ENCODE peak calls at places on chromosomes 1 and 21, in six cellular contexts. S, I, K, F, H and V are unnamed samples.

GRCh38 chr1:11784993-11785769 is 20.6 kb downstream of the MTHFR start:
- DNase-seq in S (peak), I (peak), K (peak), F (peak), H (peak), V (peak)

GRCh38 chr1:230327892-230328284 is 98.2 kb downstream of the PGBD5 start:
- DNase-seq in S (no peak), I (no peak), K (no peak), F (no peak), H (no peak), V (no peak)

GRCh38 chr1:4062560-4062959 is 162.5 kb upstream of the C1orf174 start:
- DNase-seq in S (no peak), I (no peak), K (no peak), F (no peak), H (no peak), V (no peak)

GRCh38 chr1:239677362-239677761 is 291.0 kb downstream of the CHRM3 start:
- DNase-seq in S (no peak), I (no peak), K (no peak), F (no peak), H (no peak), V (no peak)

GRCh38 chr1:227885135-227885647 is 62.5 kb downstream of the WNT9A start:
- DNase-seq in S (peak), I (peak), K (no peak), F (no peak), H (peak), V (no peak)

GRCh38 chr1:206495493-206496046 is 11.8 kb upstream of the RASSF5 start:
- DNase-seq in S (no peak), I (no peak), K (no peak), F (no peak), H (no peak), V (no peak)

GRCh38 chr1:214966366-214966765 is 116.2 kb upstream of the KCNK2 start:
- DNase-seq in S (no peak), I (no peak), K (no peak), F (no peak), H (no peak), V (no peak)

GRCh38 chr1:236172041-236172579 is 29.8 kb downstream of the GPR137B start:
- DNase-seq in S (no peak), I (no peak), K (no peak), F (no peak), H (no peak), V (no peak)

GRCh38 chr1:246397046-246397445 is 110.0 kb downstream of the SMYD3 start:
- DNase-seq in S (no peak), I (no peak), K (no peak), F (no peak), H (no peak), V (no peak)

GRCh38 chr1:192601145-192602048 is 25.8 kb downstream of the RGS1 start:
- DNase-seq in S (no peak), I (no peak), K (no peak), F (no peak), H (no peak), V (no peak)

GRCh38 chr21:36874665-36875064 is 91.8 kb downstream of the HLCS start:
- DNase-seq in S (no peak), I (no peak), K (no peak), F (no peak), H (no peak), V (no peak)

GRCh38 chr1:24830680-24831272 is 85.5 kb downstream of the CLIC4 start:
- DNase-seq in S (no peak), I (no peak), K (no peak), F (no peak), H (no peak), V (no peak)

GRCh38 chr1:234550341-234551031 is 59.5 kb downstream of the IRF2BP2 start:
- DNase-seq in S (no peak), I (no peak), K (no peak), F (no peak), H (no peak), V (no peak)

GRCh38 chr1:63621698-63622097 is 28.5 kb downstream of the PGM1 start:
- DNase-seq in S (no peak), I (peak), K (no peak), F (no peak), H (no peak), V (no peak)

GRCh38 chr1:78045850-78046778 is at the start of gene GIPC2:
- DNase-seq in S (peak), I (peak), K (peak), F (peak), H (peak), V (peak)

GRCh38 chr1:56064705-56065104 is 514.7 kb downstream of the PLPP3 start:
- DNase-seq in S (no peak), I (no peak), K (no peak), F (no peak), H (no peak), V (no peak)

GRCh38 chr1:117759535-117759934 is 153.7 kb downstream of the TENT5C start:
- DNase-seq in S (no peak), I (no peak), K (no peak), F (no peak), H (no peak), V (no peak)

GRCh38 chr1:23460519-23460918 is 23.5 kb downstream of the ASAP3 start:
- DNase-seq in S (no peak), I (no peak), K (no peak), F (no peak), H (no peak), V (no peak)

GRCh38 chr1:165143437-165144065 is 213.0 kb downstream of the LMX1A start:
- DNase-seq in S (no peak), I (no peak), K (peak), F (no peak), H (no peak), V (peak)

DNA sequence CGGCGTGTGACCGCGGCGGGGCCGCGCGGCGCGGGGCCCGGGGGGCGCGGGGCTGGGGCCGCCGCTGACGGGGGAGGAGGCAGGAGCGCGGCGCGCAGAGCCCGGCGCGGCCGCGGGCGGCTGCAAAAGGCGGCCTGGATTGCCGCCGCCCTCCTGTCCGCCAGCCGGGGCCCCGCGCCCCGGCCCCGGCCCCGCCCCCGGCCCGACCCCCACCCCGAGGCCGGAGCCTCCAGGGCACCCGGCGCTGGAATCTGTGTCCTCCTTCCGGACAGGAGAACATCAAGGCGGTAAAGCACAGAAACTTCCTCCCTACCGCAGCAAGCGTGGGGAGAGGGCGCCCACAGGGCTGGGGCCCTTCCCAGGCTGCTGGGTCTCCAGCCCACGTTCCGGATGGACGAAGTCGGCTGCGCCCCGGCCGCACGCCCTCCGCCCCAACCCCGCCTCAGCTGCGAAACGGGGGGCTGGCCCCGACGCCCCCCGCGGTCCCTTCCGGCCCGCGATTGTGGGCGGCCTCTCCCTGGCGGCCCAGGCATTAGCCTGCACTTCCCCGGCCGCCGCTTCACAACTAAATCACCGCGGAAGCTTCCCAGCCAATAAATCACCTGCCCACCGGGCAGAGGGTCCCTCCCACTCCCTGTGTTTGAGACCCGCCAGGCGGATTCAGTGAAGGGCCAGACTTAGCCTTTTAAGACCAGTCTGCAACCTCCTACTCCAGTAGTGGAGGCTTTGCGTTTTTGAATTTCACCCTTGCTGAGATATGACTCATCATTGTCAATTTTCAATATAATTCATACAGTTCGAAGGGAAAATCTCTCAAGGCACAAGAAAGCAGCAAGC is 106.0 kb downstream of the SLC45A1 start:
- DNase-seq in S (peak), I (peak), K (peak), F (peak), H (peak), V (peak)
- TF ChIP-seq POLR2A in S (no peak), I (peak), K (no peak), F (peak), H (no peak), V (peak)

DNA sequence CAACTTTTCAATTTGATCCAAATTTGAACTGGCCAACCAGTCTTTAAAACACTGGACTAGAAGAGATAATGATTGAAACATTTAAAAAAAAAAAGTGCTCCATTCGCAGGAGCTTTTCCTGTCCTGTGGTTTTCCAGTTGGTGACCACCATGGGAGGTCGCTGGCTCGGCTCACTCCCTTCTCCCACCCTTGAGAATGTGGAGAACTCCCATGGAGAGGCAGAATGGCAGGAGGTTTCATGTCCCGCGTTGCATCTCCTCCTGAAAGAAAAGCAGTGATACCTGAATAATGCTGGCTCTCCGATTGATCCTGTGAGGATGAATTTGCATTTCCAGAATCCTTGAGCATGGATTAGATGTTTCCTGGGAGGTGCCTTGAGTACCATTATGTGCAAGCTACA is 16.5 kb upstream of the MPZL1 start:
- DNase-seq in S (no peak), I (no peak), K (no peak), F (no peak), H (no peak), V (no peak)
- TF ChIP-seq POLR2A in S (no peak), I (no peak), K (no peak), F (no peak), H (no peak), V (no peak)

DNA sequence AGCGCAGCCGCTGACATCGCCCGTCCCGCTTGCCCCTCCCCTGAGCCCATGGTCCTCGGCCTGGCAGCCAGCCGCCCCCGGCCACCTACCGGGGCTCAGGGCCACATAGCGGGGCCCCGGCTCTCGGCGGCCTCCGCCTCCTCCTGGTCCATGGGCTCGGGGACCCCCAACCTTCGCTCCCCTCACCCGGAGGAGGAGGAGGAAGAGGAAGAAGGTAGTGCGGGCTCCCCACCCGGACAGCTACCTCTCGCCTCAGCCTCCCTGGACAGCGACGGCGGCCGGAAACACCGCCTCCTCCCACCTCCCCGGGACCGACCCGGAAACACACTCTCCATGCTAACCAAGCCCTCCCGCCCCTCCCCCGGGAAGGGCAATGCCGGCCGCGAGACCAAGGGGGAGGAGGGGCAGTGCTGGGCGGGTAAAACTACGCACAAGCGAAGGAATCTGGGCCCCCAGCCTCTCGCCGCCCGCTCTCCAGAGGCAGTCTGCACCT is at the start of gene KIAA0319L:
- DNase-seq in S (peak), I (peak), K (peak), F (peak), H (peak), V (peak)
- TF ChIP-seq POLR2A in S (no peak), I (peak), K (peak), F (peak), H (no peak), V (peak)

DNA sequence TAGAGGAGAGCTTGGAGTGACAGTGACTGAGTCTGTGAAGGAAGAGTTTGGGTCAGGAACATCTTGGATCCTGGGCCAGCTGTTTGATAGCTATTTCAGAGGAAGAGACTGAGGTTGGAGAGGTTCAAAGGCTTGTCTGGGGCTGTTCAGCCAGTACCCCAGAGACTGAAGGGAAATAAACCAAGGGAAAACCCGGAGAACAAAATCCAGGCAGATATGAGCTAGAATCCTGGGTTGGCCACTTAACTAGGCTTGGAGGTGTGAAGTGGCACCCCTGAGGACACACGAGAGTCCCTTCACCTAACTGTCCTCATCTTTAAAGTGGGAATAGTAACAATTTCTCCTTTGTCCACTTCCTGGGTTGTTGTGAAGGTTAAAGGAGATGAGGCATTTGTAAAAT is 23.1 kb upstream of the EPB41 start:
- DNase-seq in S (no peak), I (no peak), K (no peak), F (no peak), H (no peak), V (no peak)
- TF ChIP-seq POLR2A in S (no peak), I (no peak), K (no peak), F (no peak), H (no peak), V (no peak)

GRCh38 chr1:26224606-26225005 is 9.4 kb upstream of the CEP85 start:
- DNase-seq in S (no peak), I (no peak), K (no peak), F (no peak), H (no peak), V (no peak)

GRCh38 chr1:26221094-26221493 is 12.9 kb upstream of the CEP85 start:
- DNase-seq in S (no peak), I (no peak), K (no peak), F (no peak), H (no peak), V (no peak)

GRCh38 chr1:26220199-26220912 is 13.6 kb upstream of the CEP85 start:
- DNase-seq in S (no peak), I (no peak), K (no peak), F (no peak), H (no peak), V (no peak)

GRCh38 chr1:26225033-26225831 is 8.8 kb upstream of the CEP85 start:
- DNase-seq in S (no peak), I (peak), K (peak), F (peak), H (no peak), V (peak)
- TF ChIP-seq POLR2A in S (no peak), I (no peak), K (no peak), F (no peak), H (no peak), V (no peak)

GRCh38 chr1:156692409-156692957 is 12.9 kb downstream of the CRABP2 start:
- DNase-seq in S (no peak), I (peak), K (no peak), F (no peak), H (no peak), V (no peak)

GRCh38 chr1:156691665-156692408 is 13.5 kb downstream of the CRABP2 start:
- DNase-seq in S (no peak), I (peak), K (no peak), F (no peak), H (no peak), V (no peak)

GRCh38 chr1:156694563-156694962 is 10.8 kb downstream of the CRABP2 start:
- DNase-seq in S (no peak), I (no peak), K (no peak), F (no peak), H (no peak), V (no peak)

GRCh38 chr1:156692958-156693857 is 12.2 kb downstream of the CRABP2 start:
- DNase-seq in S (no peak), I (peak), K (peak), F (no peak), H (no peak), V (peak)

DNA sequence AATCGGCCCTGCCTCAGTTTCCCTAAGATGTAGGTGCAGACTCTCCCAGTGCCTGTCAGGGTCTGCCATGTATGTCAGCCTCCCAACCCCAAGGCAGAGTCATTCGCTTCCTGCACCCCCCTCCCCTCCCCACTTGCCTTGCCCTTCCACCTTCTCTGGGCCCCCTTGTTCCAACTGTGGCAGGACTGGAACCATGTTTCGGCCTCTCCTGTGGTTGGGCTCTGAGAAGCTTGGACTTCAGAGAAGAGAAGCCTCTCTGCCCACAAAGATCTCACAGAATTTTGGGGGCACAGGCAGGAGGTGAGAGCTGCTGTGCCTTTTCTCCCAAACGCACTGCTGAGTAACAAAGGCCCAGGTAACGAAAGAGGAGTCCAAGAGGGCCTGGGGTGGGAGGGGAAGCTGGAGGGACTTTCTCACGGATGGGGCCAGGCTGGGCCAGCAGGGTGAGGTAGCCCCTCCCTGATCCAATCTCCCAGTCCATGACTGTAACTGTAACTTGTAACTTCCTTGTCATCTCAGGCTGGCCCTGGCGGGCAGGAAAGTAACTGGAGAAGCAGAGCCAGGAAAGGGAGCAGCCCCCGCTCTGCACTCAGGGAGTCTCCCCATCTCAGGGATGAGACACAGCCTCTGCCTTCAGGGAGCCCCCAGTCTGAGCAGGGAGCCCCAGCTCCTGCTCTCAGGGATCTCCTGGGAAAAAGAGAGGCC is 11.4 kb downstream of the CRABP2 start:
- DNase-seq in S (no peak), I (peak), K (no peak), F (no peak), H (no peak), V (peak)
- TF ChIP-seq POLR2A in S (no peak), I (no peak), K (no peak), F (no peak), H (no peak), V (no peak)

GRCh38 chr1:10430216-10431064 is at the start of gene CENPS:
- DNase-seq in S (peak), I (peak), K (peak), F (peak), H (peak), V (peak)
- TF ChIP-seq POLR2A in S (peak), I (peak), K (peak), F (no peak), H (no peak), V (peak)

GRCh38 chr1:43991200-43991475 is 261 bp upstream of the CCDC24 start:
- DNase-seq in S (no peak), I (no peak), K (no peak), F (no peak), H (no peak), V (no peak)

GRCh38 chr1:43993206-43993914 is 2.0 kb downstream of the CCDC24 start:
- DNase-seq in S (no peak), I (no peak), K (no peak), F (no peak), H (no peak), V (no peak)

GRCh38 chr1:43992232-43992995 is 1.0 kb downstream of the CCDC24 start:
- DNase-seq in S (no peak), I (no peak), K (no peak), F (no peak), H (no peak), V (no peak)

GRCh38 chr1:43990271-43991199 is 864 bp upstream of the CCDC24 start:
- DNase-seq in S (no peak), I (no peak), K (no peak), F (no peak), H (no peak), V (no peak)

GRCh38 chr1:43991476-43992231 is at the start of gene CCDC24:
- DNase-seq in S (peak), I (peak), K (peak), F (peak), H (peak), V (peak)
- TF ChIP-seq POLR2A in S (peak), I (peak), K (peak), F (no peak), H (no peak), V (peak)

GRCh38 chr1:16918371-16918770 is 3.4 kb upstream of the CROCC start:
- DNase-seq in S (no peak), I (peak), K (no peak), F (no peak), H (no peak), V (no peak)

GRCh38 chr1:16907870-16908758 is 12.3 kb downstream of the RNU1-2 start:
- DNase-seq in S (no peak), I (no peak), K (no peak), F (no peak), H (no peak), V (no peak)

GRCh38 chr1:16915627-16915973 is 6.1 kb upstream of the CROCC start:
- DNase-seq in S (no peak), I (no peak), K (no peak), F (no peak), H (no peak), V (no peak)

GRCh38 chr1:16913616-16913865 is 8.2 kb upstream of the CROCC start:
- DNase-seq in S (no peak), I (no peak), K (no peak), F (no peak), H (no peak), V (no peak)

DNA sequence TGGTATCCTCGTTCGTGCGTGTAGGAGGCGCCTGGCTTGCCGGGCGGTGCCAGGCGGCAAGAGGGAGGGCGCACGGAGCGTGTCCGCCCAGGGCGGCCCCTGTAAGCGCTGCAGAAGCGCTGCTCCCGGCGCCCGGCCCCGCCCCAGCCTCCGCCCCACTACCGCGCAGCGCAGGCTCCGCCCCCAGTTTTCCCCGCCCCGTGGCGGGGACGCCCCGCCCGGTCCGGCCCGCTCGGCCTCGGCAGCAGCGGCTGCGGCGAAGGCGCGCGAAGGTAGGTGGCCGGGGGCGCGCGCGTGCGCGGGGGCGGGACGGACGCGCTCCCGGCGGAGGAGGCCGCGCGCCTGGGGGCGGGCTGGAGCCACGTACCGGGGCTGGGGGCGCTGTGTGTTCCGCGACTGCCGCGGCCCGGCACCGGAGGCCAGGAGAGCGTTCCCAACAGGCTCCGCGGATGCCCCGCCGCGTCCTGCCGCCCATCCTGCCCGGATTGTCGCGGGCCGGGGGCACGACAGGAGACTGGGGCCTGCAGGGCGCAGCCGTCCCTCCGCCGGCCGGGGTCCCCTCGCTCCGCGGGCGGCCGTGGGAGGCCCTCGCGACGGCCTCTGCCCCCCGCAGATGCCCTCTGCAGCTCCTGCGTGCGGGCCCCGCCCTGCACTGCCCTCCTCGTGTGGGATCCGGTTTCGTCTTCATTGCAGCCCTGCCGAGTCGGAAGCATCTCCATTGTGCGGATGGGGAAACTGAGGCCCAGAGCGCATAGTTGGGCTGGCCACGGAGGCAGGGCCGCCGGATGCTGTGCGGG is 7.7 kb upstream of the CROCC start:
- DNase-seq in S (peak), I (peak), K (peak), F (peak), H (peak), V (peak)
- TF ChIP-seq POLR2A in S (no peak), I (peak), K (peak), F (peak), H (no peak), V (no peak)